ENCODE peak calls at places on chromosomes 12 and 14, in five cellular contexts. L is K562, K is H1, V is HepG2, M is GM12878. W is an unnamed sample. For H3K79me2, the result is how much of the 10 kb centered on the place peaks cover.

GRCh38 chr14:50000215-50001145 is 107.6 kb downstream of the ARF6 start:
- DNase-seq in M (no peak), K (no peak), L (no peak), V (peak), W (peak)

GRCh38 chr12:93518725-93519124 is 51.4 kb downstream of the MRPL42 start:
- DNase-seq in M (no peak), L (no peak), V (no peak), K (no peak), W (no peak)

GRCh38 chr12:59041241-59042121 is 121.2 kb upstream of the LRIG3 start:
- DNase-seq in L (no peak), V (no peak), K (no peak), M (no peak), W (peak)

GRCh38 chr14:104545151-104545931 is 34.2 kb upstream of the C14orf180 start:
- DNase-seq in L (no peak), V (no peak), K (no peak), M (no peak), W (no peak)

GRCh38 chr14:74582910-74583581 is 29.0 kb downstream of the LTBP2 start:
- DNase-seq in L (no peak), V (no peak), M (no peak), K (no peak), W (no peak)

GRCh38 chr12:94731733-94732360 is 81.5 kb upstream of the TMCC3 start:
- DNase-seq in L (no peak), M (no peak), K (no peak), V (no peak), W (no peak)

GRCh38 chr12:42732908-42733411 is 143.4 kb upstream of the PRICKLE1 start:
- DNase-seq in L (no peak), M (no peak), V (no peak), K (no peak), W (no peak)

GRCh38 chr12:122029620-122030426 is 8.1 kb downstream of the BCL7A start:
- DNase-seq in K (no peak), M (no peak), L (peak), V (no peak), W (no peak)

GRCh38 chr12:85188609-85189008 is 91.4 kb upstream of the ALX1 start:
- DNase-seq in M (no peak), L (no peak), K (no peak), V (no peak), W (no peak)

GRCh38 chr12:68792952-68793351 is 15.0 kb upstream of the MDM2 start:
- DNase-seq in K (no peak), M (peak), V (peak), L (peak), W (peak)

GRCh38 chr12:131775124-131775903 is 52.9 kb upstream of the MMP17 start:
- DNase-seq in L (no peak), M (no peak), V (no peak), K (no peak), W (no peak)

GRCh38 chr14:94031880-94032279 is 5.7 kb downstream of the OTUB2 start:
- DNase-seq in M (no peak), L (no peak), K (no peak), V (no peak), W (no peak)

GRCh38 chr14:98926151-98926550 is 345.8 kb downstream of the BCL11B start:
- DNase-seq in M (no peak), V (no peak), K (no peak), L (no peak), W (no peak)

GRCh38 chr12:25926536-25926935 is 31.9 kb upstream of the RASSF8 start:
- DNase-seq in M (no peak), K (no peak), V (no peak), L (no peak), W (no peak)

GRCh38 chr14:106556665-106557289 is 1030.4 kb downstream of the TMEM121 start:
- DNase-seq in K (no peak), V (peak), M (no peak), L (peak), W (no peak)

GRCh38 chr12:130714091-130714590 is 2.0 kb downstream of the RIMBP2 start:
- DNase-seq in V (no peak), K (no peak), L (no peak), M (no peak), W (no peak)

GRCh38 chr12:6140646-6141045 is 16.2 kb upstream of the VWF start:
- DNase-seq in L (no peak), M (no peak), K (no peak), V (no peak), W (no peak)

GRCh38 chr12:87270894-87271293 is 758.3 kb downstream of the C12orf50 start:
- DNase-seq in M (no peak), L (no peak), V (no peak), K (no peak), W (no peak)

GRCh38 chr14:104436741-104437701 is 142.5 kb upstream of the C14orf180 start:
- DNase-seq in V (no peak), L (no peak), M (no peak), K (no peak), W (no peak)

GRCh38 chr12:75129275-75129674 is 80.4 kb downstream of the KCNC2 start:
- DNase-seq in M (no peak), L (no peak), V (no peak), K (no peak), W (no peak)

GRCh38 chr12:96177013-96177412 is 17.2 kb upstream of the ELK3 start:
- DNase-seq in M (no peak), L (no peak), V (no peak), K (no peak), W (no peak)

GRCh38 chr12:63319386-63319785 is 168.4 kb upstream of the AVPR1A start:
- DNase-seq in K (no peak), V (no peak), L (no peak), M (no peak), W (peak)

GRCh38 chr14:106844608-106845285 is 1318.4 kb downstream of the TMEM121 start:
- DNase-seq in V (peak), M (no peak), L (no peak), K (no peak), W (no peak)

GRCh38 chr14:36524874-36525745 is 5.1 kb upstream of the NKX2-1 start:
- DNase-seq in L (peak), V (peak), K (peak), M (no peak), W (peak)

GRCh38 chr14:88750413-88750812 is 42.3 kb downstream of the EML5 start:
- DNase-seq in L (no peak), V (no peak), K (no peak), M (no peak), W (no peak)

GRCh38 chr14:74974364-74975058 is 19.1 kb upstream of the PGF start:
- DNase-seq in M (no peak), L (no peak), K (no peak), V (no peak), W (no peak)

GRCh38 chr14:61365667-61366194 is 44.4 kb downstream of the PRKCH start:
- DNase-seq in K (no peak), L (no peak), M (no peak), V (no peak), W (no peak)

GRCh38 chr14:74515891-74516412 is 22.4 kb downstream of the ISCA2 start:
- DNase-seq in M (no peak), K (no peak), V (no peak), L (no peak), W (no peak)

GRCh38 chr14:102182901-102183619 is 43.4 kb downstream of the WDR20 start:
- DNase-seq in M (no peak), L (no peak), V (no peak), K (no peak), W (no peak)

GRCh38 chr12:87344699-87345098 is 684.5 kb downstream of the C12orf50 start:
- DNase-seq in M (no peak), K (no peak), V (no peak), L (no peak), W (no peak)

GRCh38 chr12:6057693-6058092 is 66.8 kb downstream of the VWF start:
- DNase-seq in M (no peak), K (peak), L (no peak), V (no peak), W (no peak)

GRCh38 chr14:69346710-69347109 is 51.4 kb downstream of the ERH start:
- DNase-seq in M (no peak), L (peak), K (peak), V (no peak), W (no peak)

GRCh38 chr12:2856901-2857495 is at the start of gene TEX52:
- DNase-seq in V (peak), L (no peak), M (no peak), K (no peak), W (no peak)

GRCh38 chr12:132776816-132777568 is 15.4 kb upstream of the ANKLE2 start:
- DNase-seq in L (no peak), V (no peak), K (no peak), M (no peak), W (no peak)

GRCh38 chr12:85260904-85261303 is 19.1 kb upstream of the ALX1 start:
- DNase-seq in K (no peak), L (no peak), V (no peak), M (no peak), W (no peak)

GRCh38 chr14:104112609-104113571 is 25.5 kb upstream of the KIF26A start:
- DNase-seq in L (no peak), V (no peak), K (no peak), M (no peak), W (no peak)

GRCh38 chr12:120902846-120903381 is 1.2 kb downstream of the SPPL3 start:
- DNase-seq in K (no peak), V (no peak), L (no peak), M (no peak), W (no peak)

GRCh38 chr12:116099664-116100432 is 177.6 kb downstream of the MED13L start:
- DNase-seq in M (no peak), L (no peak), K (no peak), V (no peak), W (no peak)

GRCh38 chr12:106304797-106305196 is 2.3 kb downstream of the TCP11L2 start:
- DNase-seq in M (no peak), K (no peak), V (no peak), L (no peak), W (no peak)

GRCh38 chr12:106305376-106305775 is 2.8 kb downstream of the TCP11L2 start:
- DNase-seq in K (no peak), V (no peak), M (no peak), L (no peak), W (no peak)

GRCh38 chr12:106303202-106303820 is 778 bp downstream of the TCP11L2 start:
- DNase-seq in L (peak), K (no peak), M (no peak), V (peak), W (no peak)

GRCh38 chr12:106302401-106303201 is at the start of gene TCP11L2:
- DNase-seq in M (no peak), K (no peak), V (peak), L (peak), W (no peak)

DNA sequence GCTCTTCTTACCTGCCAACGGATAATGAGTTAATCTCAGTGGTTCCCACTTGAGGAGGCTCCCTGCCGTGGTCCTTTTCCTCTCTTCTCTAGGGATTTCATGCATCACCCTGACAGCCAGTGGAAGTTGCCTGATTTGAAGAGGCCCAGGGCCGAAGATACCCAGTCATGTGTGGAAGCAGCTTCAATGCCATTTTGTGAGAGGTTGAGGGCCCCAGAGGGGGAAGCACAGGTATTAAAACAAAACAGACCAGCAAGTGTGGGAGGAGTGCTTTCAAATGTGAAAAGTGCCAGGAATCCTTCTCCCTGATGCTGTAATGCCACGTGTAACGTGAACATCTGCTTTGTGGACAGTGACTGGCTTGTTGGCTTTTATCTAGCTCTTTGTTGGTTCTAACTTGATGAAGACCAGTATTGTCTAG is 1.5 kb downstream of the TCP11L2 start:
- DNase-seq in M (no peak), L (no peak), V (no peak), K (no peak), W (no peak)
- TF ChIP-seq SRF in M (no peak), L (no peak), V (no peak), K (no peak), W (no peak)

GRCh38 chr14:96801931-96802330 is 4.7 kb downstream of the VRK1 start:
- DNase-seq in M (no peak), V (no peak), L (no peak), K (no peak), W (no peak)
- H3K79me2 ChIP-seq in M (half or more), V (half or more), L (half or more), K (under half), W (half or more)

DNA sequence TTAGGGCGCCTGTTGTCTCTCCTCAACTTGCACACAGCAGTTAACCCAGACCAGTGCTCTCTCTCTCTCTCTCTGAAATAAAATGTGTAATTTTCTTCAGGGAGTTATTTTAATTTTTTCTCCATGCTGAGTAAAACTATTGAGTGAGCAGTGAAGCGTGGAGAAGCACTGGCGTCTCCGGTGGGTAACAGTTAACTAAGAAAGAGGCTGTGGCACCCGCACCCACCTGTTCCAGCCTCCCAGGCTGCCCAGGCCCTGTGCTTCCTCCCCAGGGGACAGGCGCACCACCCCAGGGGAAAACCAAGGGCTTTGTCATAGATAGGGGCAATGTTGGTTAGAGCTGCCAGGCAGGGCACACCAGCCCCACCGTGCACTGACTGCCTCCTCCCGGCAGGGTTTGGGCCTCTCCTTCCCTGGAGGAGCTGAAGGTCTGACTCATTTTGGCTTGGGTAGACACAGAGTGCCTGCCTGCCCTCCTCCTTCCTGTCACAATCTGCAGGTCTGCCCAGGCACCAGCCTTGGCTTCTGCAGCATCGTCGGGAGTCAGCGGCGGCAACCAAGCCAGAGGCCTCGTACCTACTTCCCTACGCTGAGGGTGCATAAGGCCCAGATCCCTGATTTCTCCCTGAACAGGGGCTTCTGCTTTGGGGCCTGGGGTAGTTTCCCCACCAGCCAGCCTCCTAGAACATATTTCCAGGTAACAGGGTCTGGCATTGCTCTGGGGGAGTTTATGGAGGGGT is 3.9 kb downstream of the HOXC5 start:
- DNase-seq in K (no peak), L (no peak), V (no peak), M (no peak), W (no peak)
- TF ChIP-seq EZH2 in K (peak), L (no peak), V (no peak), M (no peak), W (no peak)

GRCh38 chr12:104712477-104712876 is 245.6 kb downstream of the SLC41A2 start:
- DNase-seq in M (no peak), L (no peak), K (no peak), V (no peak), W (no peak)
- TF ChIP-seq SRF in M (no peak), L (no peak), K (no peak), V (no peak), W (no peak)

GRCh38 chr12:113462117-113462774 is 9.4 kb downstream of the LHX5 start:
- DNase-seq in L (peak), M (no peak), K (no peak), V (peak), W (peak)

GRCh38 chr12:113464852-113465719 is 6.6 kb downstream of the LHX5 start:
- DNase-seq in V (no peak), L (peak), M (no peak), K (no peak), W (no peak)

GRCh38 chr12:113465808-113466769 is 5.6 kb downstream of the LHX5 start:
- DNase-seq in L (no peak), V (no peak), K (no peak), M (no peak), W (no peak)

GRCh38 chr12:113462880-113463745 is 8.6 kb downstream of the LHX5 start:
- DNase-seq in L (no peak), K (no peak), M (no peak), V (no peak), W (no peak)

GRCh38 chr12:113463746-113464743 is 7.6 kb downstream of the LHX5 start:
- DNase-seq in L (no peak), V (no peak), K (no peak), M (no peak), W (no peak)
- H3K79me2 ChIP-seq in L (under half), V (under half), K (under half), M (under half), W (under half)

W was measured in HCT116.